ENCODE peak calls at places on chromosomes 16 and 17, in five cellular contexts. U is Panc1, K is Peyer's patch, J is tibial nerve, H is body of pancreas. A is an unnamed sample.

GRCh38 chr16:1612320-1613111 is at the start of gene CRAMP1:
- DNase-seq in U (no peak), K (no peak), J (no peak), H (no peak), A (no peak)

GRCh38 chr16:10617662-10618420 is 37.4 kb upstream of the EMP2 start:
- DNase-seq in U (no peak), K (no peak), J (no peak), H (no peak), A (no peak)

GRCh38 chr16:75204410-75204758 is 2.6 kb downstream of the CTRB2 start:
- DNase-seq in U (no peak), K (no peak), J (no peak), H (no peak), A (no peak)

GRCh38 chr16:30543067-30543466 is 8.4 kb upstream of the ZNF747 start:
- DNase-seq in U (no peak), K (no peak), J (no peak), H (no peak), A (no peak)

GRCh38 chr17:36755586-36755985 is 154.2 kb downstream of the MRM1 start:
- DNase-seq in U (no peak), K (peak; percentile 57), J (no peak), H (no peak), A (no peak)

GRCh38 chr16:85553436-85554113 is 59.5 kb upstream of the GSE1 start:
- DNase-seq in U (no peak), K (peak; percentile 73), J (no peak), H (peak; percentile 77), A (no peak)

GRCh38 chr17:6894206-6894528 is 62.6 kb upstream of the TEKT1 start:
- DNase-seq in U (no peak), K (no peak), J (no peak), H (no peak), A (no peak)

GRCh38 chr17:40542562-40543411 is 22.5 kb downstream of the CCR7 start:
- DNase-seq in U (no peak), K (peak; percentile 56), J (peak; percentile 89), H (peak; percentile 79), A (peak; percentile 93)

GRCh38 chr17:79942591-79943353 is 92.9 kb downstream of the TBC1D16 start:
- DNase-seq in U (no peak), K (no peak), J (no peak), H (peak; percentile 18), A (no peak)

GRCh38 chr16:17852977-17853702 is 382.4 kb upstream of the XYLT1 start:
- DNase-seq in U (no peak), K (no peak), J (no peak), H (no peak), A (no peak)

GRCh38 chr17:49822829-49823228 is 25.0 kb downstream of the TAC4 start:
- DNase-seq in U (no peak), K (no peak), J (peak; percentile 48), H (no peak), A (no peak)

GRCh38 chr16:21685034-21685455 is 21.3 kb downstream of the OTOA start:
- DNase-seq in U (no peak), K (no peak), J (no peak), H (no peak), A (no peak)

GRCh38 chr16:10971560-10971961 is 27.2 kb downstream of the CLEC16A start:
- DNase-seq in U (peak; percentile 41), K (no peak), J (peak; percentile 88), H (peak; percentile 68), A (no peak)

GRCh38 chr17:82225368-82226029 is 3.3 kb upstream of the SLC16A3 start:
- DNase-seq in U (no peak), K (no peak), J (no peak), H (no peak), A (no peak)

GRCh38 chr17:78838574-78839005 is 2.0 kb downstream of the USP36 start:
- DNase-seq in U (no peak), K (no peak), J (no peak), H (peak; percentile 70), A (no peak)

GRCh38 chr16:57946181-57946801 is 24.6 kb downstream of the CNGB1 start:
- DNase-seq in U (no peak), K (no peak), J (no peak), H (no peak), A (no peak)

GRCh38 chr17:76452102-76452645 is 778 bp downstream of the UBE2O start:
- DNase-seq in U (no peak), K (no peak), J (no peak), H (no peak), A (no peak)

GRCh38 chr16:380837-381787 is 666 bp downstream of the PGAP6 start:
- DNase-seq in U (no peak), K (no peak), J (no peak), H (peak; percentile 43), A (peak; percentile 87)

GRCh38 chr17:50903604-50904521 is 37.7 kb upstream of the TOB1 start:
- DNase-seq in U (no peak), K (no peak), J (no peak), H (no peak), A (no peak)

GRCh38 chr17:50149425-50150353 is 788 bp downstream of the PPP1R9B start:
- DNase-seq in U (no peak), K (peak; percentile 82), J (no peak), H (peak; percentile 74), A (no peak)

GRCh38 chr16:66028505-66029216 is 337.8 kb upstream of the CDH5 start:
- DNase-seq in U (no peak), K (no peak), J (peak; percentile 45), H (peak; percentile 20), A (no peak)

GRCh38 chr17:9982159-9982558 is 77.1 kb upstream of the RCVRN start:
- DNase-seq in U (no peak), K (no peak), J (no peak), H (no peak), A (no peak)

GRCh38 chr17:15262291-15263205 is 2.6 kb downstream of the PMP22 start:
- DNase-seq in U (peak; percentile 71), K (peak; percentile 93), J (peak; percentile 90), H (peak; percentile 78), A (peak; percentile 88)

GRCh38 chr17:60231234-60231633 is 81.5 kb downstream of the CA4 start:
- DNase-seq in U (no peak), K (no peak), J (no peak), H (no peak), A (no peak)

GRCh38 chr17:29524692-29525091 is 42.1 kb downstream of the ABHD15 start:
- DNase-seq in U (no peak), K (no peak), J (no peak), H (no peak), A (no peak)

GRCh38 chr17:29124931-29125270 is 55.3 kb downstream of the MYO18A start:
- DNase-seq in U (no peak), K (peak; percentile 75), J (no peak), H (peak; percentile 61), A (no peak)

GRCh38 chr16:79415983-79416641 is 184.4 kb downstream of the MAF start:
- DNase-seq in U (no peak), K (no peak), J (no peak), H (no peak), A (no peak)

GRCh38 chr17:76805319-76805718 is 62.9 kb upstream of the MGAT5B start:
- DNase-seq in U (no peak), K (no peak), J (no peak), H (no peak), A (no peak)

GRCh38 chr16:17160285-17160854 is 310.4 kb downstream of the XYLT1 start:
- DNase-seq in U (no peak), K (no peak), J (no peak), H (no peak), A (no peak)

GRCh38 chr17:1762906-1763829 is 1.3 kb downstream of the SERPINF1 start:
- DNase-seq in U (no peak), K (peak; percentile 75), J (peak; percentile 78), H (peak; percentile 45), A (no peak)

GRCh38 chr16:84143784-84144199 is 1.2 kb downstream of the HSDL1 start:
- DNase-seq in U (no peak), K (no peak), J (no peak), H (no peak), A (no peak)

GRCh38 chr17:73311781-73312641 is at the start of gene CDC42EP4:
- DNase-seq in U (no peak), K (peak; percentile 98), J (peak; percentile 90), H (peak; percentile 96), A (peak; percentile 98)

GRCh38 chr16:4694664-4695451 is 1.5 kb downstream of the NUDT16L1 start:
- DNase-seq in U (no peak), K (peak; percentile 53), J (peak; percentile 44), H (no peak), A (no peak)

GRCh38 chr17:31283841-31284240 is 13.2 kb downstream of the OMG start:
- DNase-seq in U (no peak), K (no peak), J (no peak), H (no peak), A (no peak)

GRCh38 chr16:54242199-54242598 is 44.4 kb downstream of the IRX3 start:
- DNase-seq in U (no peak), K (no peak), J (no peak), H (no peak), A (no peak)
- TF ChIP-seq CTCF in U (no peak), K (no peak), J (no peak), H (no peak), A (no peak)

GRCh38 chr17:61426482-61427304 is 25.5 kb upstream of the TBX4 start:
- DNase-seq in U (no peak), K (no peak), J (no peak), H (no peak), A (peak; percentile 19)
- TF ChIP-seq CTCF in U (no peak), K (no peak), J (no peak), H (no peak), A (no peak)

GRCh38 chr16:86819523-86819887 is 241.2 kb downstream of the FOXL1 start:
- DNase-seq in U (no peak), K (no peak), J (no peak), H (no peak), A (no peak)
- TF ChIP-seq CTCF in U (no peak), K (no peak), J (no peak), H (no peak), A (peak; percentile 29)

DNA sequence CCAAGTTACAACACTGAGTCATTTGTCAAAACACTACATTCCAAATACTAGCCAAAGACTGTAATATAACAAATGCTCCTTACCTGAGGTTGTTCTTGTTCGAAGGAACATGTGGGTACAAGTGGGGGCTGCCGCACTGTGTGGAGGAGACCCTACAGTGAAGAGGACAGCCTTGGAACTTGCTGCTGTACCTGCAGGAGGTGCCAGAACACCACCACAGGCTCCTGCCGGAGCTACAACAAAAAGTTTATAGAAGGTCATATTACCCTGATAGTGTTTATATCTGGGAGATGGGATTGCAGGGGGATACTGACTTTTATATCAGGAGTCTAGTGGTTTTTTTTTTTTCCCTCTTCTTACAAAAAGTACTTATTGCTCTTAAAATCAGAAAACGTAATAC is 37.8 kb upstream of the ALDH3A1 start:
- DNase-seq in U (no peak), K (no peak), J (no peak), H (no peak), A (no peak)
- TF ChIP-seq CTCF in U (no peak), K (no peak), J (no peak), H (no peak), A (no peak)

GRCh38 chr16:19809693-19810092 is 75.0 kb downstream of the GPRC5B start:
- DNase-seq in U (no peak), K (no peak), J (no peak), H (no peak), A (peak; percentile 65)
- TF ChIP-seq CTCF in U (no peak), K (no peak), J (no peak), H (no peak), A (no peak)

GRCh38 chr16:27690604-27691003 is 140.7 kb downstream of the KATNIP start:
- DNase-seq in U (no peak), K (peak; percentile 71), J (no peak), H (peak; percentile 6), A (no peak)
- TF ChIP-seq CTCF in U (peak; percentile 85), K (no peak), J (peak; percentile 64), H (no peak), A (peak; percentile 46)